ENCODE peak calls at places on chromosome 13, in ten cellular contexts. One of them, this sample, is unnamed.

GRCh38 chr13:23025848-23026608 is 154.8 kb upstream of the SGCG start:
- DNase-seq in WERI-Rb-1: no peak
- DNase-seq in psoas muscle: no peak
- DNase-seq in tibial nerve: no peak
- DNase-seq in upper lobe of left lung: no peak
- DNase-seq in stomach: no peak
- DNase-seq in osteoblast: no peak
- DNase-seq in transverse colon: no peak
- DNase-seq in pancreas: no peak
- DNase-seq in cardiac muscle cell: no peak
- DNase-seq in this sample: no peak

GRCh38 chr13:66765559-66765958 is 464.6 kb downstream of the PCDH9 start:
- DNase-seq in WERI-Rb-1: no peak
- DNase-seq in psoas muscle: no peak
- DNase-seq in tibial nerve: no peak
- DNase-seq in upper lobe of left lung: no peak
- DNase-seq in stomach: no peak
- DNase-seq in osteoblast: no peak
- DNase-seq in transverse colon: no peak
- DNase-seq in pancreas: no peak
- DNase-seq in cardiac muscle cell: no peak
- DNase-seq in this sample: no peak

GRCh38 chr13:83215627-83216026 is 666.6 kb downstream of the SLITRK1 start:
- DNase-seq in WERI-Rb-1: no peak
- DNase-seq in psoas muscle: no peak
- DNase-seq in tibial nerve: no peak
- DNase-seq in upper lobe of left lung: no peak
- DNase-seq in stomach: no peak
- DNase-seq in osteoblast: no peak
- DNase-seq in transverse colon: no peak
- DNase-seq in pancreas: no peak
- DNase-seq in cardiac muscle cell: no peak
- DNase-seq in this sample: no peak

GRCh38 chr13:63942372-63942771 is 2526.7 kb upstream of the PCDH20 start:
- DNase-seq in WERI-Rb-1: no peak
- DNase-seq in psoas muscle: no peak
- DNase-seq in tibial nerve: no peak
- DNase-seq in upper lobe of left lung: no peak
- DNase-seq in stomach: no peak
- DNase-seq in osteoblast: no peak
- DNase-seq in transverse colon: no peak
- DNase-seq in pancreas: no peak
- DNase-seq in cardiac muscle cell: no peak
- DNase-seq in this sample: no peak

GRCh38 chr13:97329331-97329730 is 104.6 kb upstream of the RAP2A start:
- DNase-seq in WERI-Rb-1: no peak
- DNase-seq in psoas muscle: no peak
- DNase-seq in tibial nerve: no peak
- DNase-seq in upper lobe of left lung: no peak
- DNase-seq in stomach: no peak
- DNase-seq in osteoblast: no peak
- DNase-seq in transverse colon: no peak
- DNase-seq in pancreas: no peak
- DNase-seq in cardiac muscle cell: no peak
- DNase-seq in this sample: no peak

GRCh38 chr13:36882829-36883390 is 37.1 kb downstream of the SMAD9 start:
- DNase-seq in WERI-Rb-1: no peak
- DNase-seq in psoas muscle: no peak
- DNase-seq in tibial nerve: no peak
- DNase-seq in upper lobe of left lung: no peak
- DNase-seq in stomach: no peak
- DNase-seq in osteoblast: no peak
- DNase-seq in transverse colon: no peak
- DNase-seq in pancreas: no peak
- DNase-seq in cardiac muscle cell: no peak
- DNase-seq in this sample: no peak

GRCh38 chr13:57933606-57934005 is 302.1 kb downstream of the PCDH17 start:
- DNase-seq in WERI-Rb-1: no peak
- DNase-seq in psoas muscle: no peak
- DNase-seq in tibial nerve: no peak
- DNase-seq in upper lobe of left lung: no peak
- DNase-seq in stomach: no peak
- DNase-seq in osteoblast: no peak
- DNase-seq in transverse colon: no peak
- DNase-seq in pancreas: no peak
- DNase-seq in cardiac muscle cell: no peak
- DNase-seq in this sample: no peak

GRCh38 chr13:35711909-35712308 is 235.4 kb upstream of the MAB21L1 start:
- DNase-seq in WERI-Rb-1: no peak
- DNase-seq in psoas muscle: no peak
- DNase-seq in tibial nerve: no peak
- DNase-seq in upper lobe of left lung: no peak
- DNase-seq in stomach: no peak
- DNase-seq in osteoblast: no peak
- DNase-seq in transverse colon: no peak
- DNase-seq in pancreas: no peak
- DNase-seq in cardiac muscle cell: no peak
- DNase-seq in this sample: no peak

GRCh38 chr13:19601749-19602725 is 31.4 kb upstream of the MPHOSPH8 start:
- DNase-seq in WERI-Rb-1: peak; percentile 78
- DNase-seq in psoas muscle: no peak
- DNase-seq in tibial nerve: no peak
- DNase-seq in upper lobe of left lung: peak; percentile 90
- DNase-seq in stomach: peak; percentile 37
- DNase-seq in osteoblast: peak; percentile 94
- DNase-seq in transverse colon: peak; percentile 34
- DNase-seq in pancreas: peak; percentile 79
- DNase-seq in cardiac muscle cell: peak; percentile 55
- DNase-seq in this sample: peak; percentile 82

GRCh38 chr13:42875448-42876269 is 94.3 kb downstream of the FAM216B start:
- DNase-seq in WERI-Rb-1: no peak
- DNase-seq in psoas muscle: no peak
- DNase-seq in tibial nerve: no peak
- DNase-seq in upper lobe of left lung: no peak
- DNase-seq in stomach: no peak
- DNase-seq in osteoblast: no peak
- DNase-seq in transverse colon: no peak
- DNase-seq in pancreas: no peak
- DNase-seq in cardiac muscle cell: peak; percentile 20
- DNase-seq in this sample: peak; percentile 56

GRCh38 chr13:110197041-110197440 is 109.9 kb downstream of the COL4A1 start:
- DNase-seq in WERI-Rb-1: no peak
- DNase-seq in psoas muscle: no peak
- DNase-seq in tibial nerve: no peak
- DNase-seq in upper lobe of left lung: no peak
- DNase-seq in stomach: no peak
- DNase-seq in osteoblast: no peak
- DNase-seq in transverse colon: no peak
- DNase-seq in pancreas: no peak
- DNase-seq in cardiac muscle cell: no peak
- DNase-seq in this sample: no peak

GRCh38 chr13:52001120-52001731 is 10.0 kb downstream of the ATP7B start:
- DNase-seq in WERI-Rb-1: no peak
- DNase-seq in psoas muscle: no peak
- DNase-seq in tibial nerve: no peak
- DNase-seq in upper lobe of left lung: no peak
- DNase-seq in stomach: no peak
- DNase-seq in osteoblast: no peak
- DNase-seq in transverse colon: no peak
- DNase-seq in pancreas: no peak
- DNase-seq in cardiac muscle cell: peak; percentile 56
- DNase-seq in this sample: no peak

GRCh38 chr13:25371158-25371557 is 616 bp upstream of the ATP8A2 start:
- DNase-seq in WERI-Rb-1: no peak
- DNase-seq in psoas muscle: no peak
- DNase-seq in tibial nerve: no peak
- DNase-seq in upper lobe of left lung: no peak
- DNase-seq in stomach: no peak
- DNase-seq in osteoblast: no peak
- DNase-seq in transverse colon: no peak
- DNase-seq in pancreas: no peak
- DNase-seq in cardiac muscle cell: no peak
- DNase-seq in this sample: no peak

GRCh38 chr13:75365724-75366173 is 116.2 kb downstream of the TBC1D4 start:
- DNase-seq in WERI-Rb-1: no peak
- DNase-seq in psoas muscle: no peak
- DNase-seq in tibial nerve: no peak
- DNase-seq in upper lobe of left lung: no peak
- DNase-seq in stomach: no peak
- DNase-seq in osteoblast: peak; percentile 85
- DNase-seq in transverse colon: no peak
- DNase-seq in pancreas: no peak
- DNase-seq in cardiac muscle cell: no peak
- DNase-seq in this sample: no peak

GRCh38 chr13:41007359-41008118 is 11.6 kb downstream of the ELF1 start:
- DNase-seq in WERI-Rb-1: no peak
- DNase-seq in psoas muscle: no peak
- DNase-seq in tibial nerve: no peak
- DNase-seq in upper lobe of left lung: no peak
- DNase-seq in stomach: no peak
- DNase-seq in osteoblast: no peak
- DNase-seq in transverse colon: no peak
- DNase-seq in pancreas: no peak
- DNase-seq in cardiac muscle cell: no peak
- DNase-seq in this sample: no peak

GRCh38 chr13:24623141-24623665 is 57.0 kb upstream of the ATP12A start:
- DNase-seq in WERI-Rb-1: no peak
- DNase-seq in psoas muscle: no peak
- DNase-seq in tibial nerve: no peak
- DNase-seq in upper lobe of left lung: peak; percentile 73
- DNase-seq in stomach: no peak
- DNase-seq in osteoblast: no peak
- DNase-seq in transverse colon: no peak
- DNase-seq in pancreas: no peak
- DNase-seq in cardiac muscle cell: no peak
- DNase-seq in this sample: no peak

DNA sequence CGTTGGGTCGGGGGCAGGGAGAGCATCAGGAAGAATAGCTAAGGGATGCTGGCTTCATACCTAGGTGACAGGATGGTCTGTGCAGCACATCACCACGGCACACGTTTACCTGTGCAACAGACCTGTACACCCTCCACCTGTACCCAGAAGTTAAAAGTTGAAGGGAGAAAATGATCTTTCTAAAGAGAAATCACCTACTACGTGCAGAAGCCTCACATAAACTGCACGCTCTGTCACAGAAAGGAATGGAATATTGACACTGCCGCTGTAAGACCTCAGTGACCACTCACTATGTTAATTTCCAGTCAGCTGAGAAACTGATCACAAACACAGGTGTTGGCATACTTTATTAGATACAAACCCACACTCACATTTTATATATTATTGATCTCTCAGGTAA is 26.8 kb downstream of the LAMP1 start:
- DNase-seq in WERI-Rb-1: no peak
- DNase-seq in psoas muscle: peak; percentile 20
- DNase-seq in tibial nerve: no peak
- DNase-seq in upper lobe of left lung: no peak
- DNase-seq in stomach: no peak
- DNase-seq in osteoblast: peak; percentile 42
- DNase-seq in transverse colon: no peak
- DNase-seq in pancreas: no peak
- DNase-seq in cardiac muscle cell: no peak
- DNase-seq in this sample: no peak
- H3K36me3 ChIP-seq in WERI-Rb-1: peaks cover 75% of the 10 kb centered on the region
- H3K36me3 ChIP-seq in psoas muscle: peaks cover 63% of the 10 kb centered on the region
- H3K36me3 ChIP-seq in tibial nerve: no peaks in the 10 kb centered on the region
- H3K36me3 ChIP-seq in upper lobe of left lung: peaks cover 33% of the 10 kb centered on the region
- H3K36me3 ChIP-seq in stomach: peaks cover 56% of the 10 kb centered on the region
- H3K36me3 ChIP-seq in osteoblast: peaks cover 41% of the 10 kb centered on the region
- H3K36me3 ChIP-seq in transverse colon: peaks cover 42% of the 10 kb centered on the region
- H3K36me3 ChIP-seq in pancreas: peaks cover 42% of the 10 kb centered on the region
- H3K36me3 ChIP-seq in cardiac muscle cell: peaks cover 32% of the 10 kb centered on the region
- H3K36me3 ChIP-seq in this sample: peaks cover 38% of the 10 kb centered on the region

DNA sequence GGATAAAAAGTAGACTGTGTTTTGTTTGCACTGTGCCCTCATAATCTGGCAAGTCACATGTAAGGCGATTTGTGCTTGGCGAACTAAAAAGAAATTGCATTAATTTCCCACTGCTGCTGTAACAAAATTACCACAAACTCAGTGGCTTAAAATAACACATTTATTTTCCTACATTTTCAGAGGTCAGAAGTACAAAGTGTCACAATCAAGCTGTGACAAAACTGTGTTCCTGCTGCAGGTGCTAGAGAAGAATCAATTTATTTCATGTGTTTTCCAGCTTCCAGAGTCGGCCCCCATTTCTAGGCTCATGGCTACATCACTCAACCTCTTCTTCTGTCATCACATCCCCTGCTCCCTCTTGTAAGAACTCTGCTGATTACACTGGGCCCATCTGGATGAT is 158.6 kb upstream of the UFM1 start:
- DNase-seq in WERI-Rb-1: peak; percentile 26
- DNase-seq in psoas muscle: no peak
- DNase-seq in tibial nerve: no peak
- DNase-seq in upper lobe of left lung: no peak
- DNase-seq in stomach: no peak
- DNase-seq in osteoblast: no peak
- DNase-seq in transverse colon: no peak
- DNase-seq in pancreas: no peak
- DNase-seq in cardiac muscle cell: no peak
- DNase-seq in this sample: no peak
- H3K9me3 ChIP-seq in WERI-Rb-1: no peaks in the 10 kb centered on the region
- H3K9me3 ChIP-seq in psoas muscle: no peaks in the 10 kb centered on the region
- H3K9me3 ChIP-seq in tibial nerve: no peaks in the 10 kb centered on the region
- H3K9me3 ChIP-seq in upper lobe of left lung: no peaks in the 10 kb centered on the region
- H3K9me3 ChIP-seq in stomach: no peaks in the 10 kb centered on the region
- H3K9me3 ChIP-seq in osteoblast: no peaks in the 10 kb centered on the region
- H3K9me3 ChIP-seq in transverse colon: no peaks in the 10 kb centered on the region
- H3K9me3 ChIP-seq in pancreas: no peaks in the 10 kb centered on the region
- H3K9me3 ChIP-seq in cardiac muscle cell: no peaks in the 10 kb centered on the region
- H3K9me3 ChIP-seq in this sample: no peaks in the 10 kb centered on the region

GRCh38 chr13:111505175-111505777 is 184.8 kb downstream of the TEX29 start:
- DNase-seq in WERI-Rb-1: peak; percentile 41
- DNase-seq in psoas muscle: no peak
- DNase-seq in tibial nerve: no peak
- DNase-seq in upper lobe of left lung: no peak
- DNase-seq in stomach: peak; percentile 25
- DNase-seq in osteoblast: peak; percentile 67
- DNase-seq in transverse colon: no peak
- DNase-seq in pancreas: no peak
- DNase-seq in cardiac muscle cell: peak; percentile 67
- DNase-seq in this sample: no peak
- TF ChIP-seq CTCF in WERI-Rb-1: peak; percentile 85
- TF ChIP-seq CTCF in psoas muscle: peak; percentile 11
- TF ChIP-seq CTCF in tibial nerve: no peak
- TF ChIP-seq CTCF in upper lobe of left lung: no peak
- TF ChIP-seq CTCF in stomach: no peak
- TF ChIP-seq CTCF in osteoblast: no peak
- TF ChIP-seq CTCF in transverse colon: no peak
- TF ChIP-seq CTCF in pancreas: no peak
- TF ChIP-seq CTCF in cardiac muscle cell: no peak
- TF ChIP-seq CTCF in this sample: peak; percentile 50

DNA sequence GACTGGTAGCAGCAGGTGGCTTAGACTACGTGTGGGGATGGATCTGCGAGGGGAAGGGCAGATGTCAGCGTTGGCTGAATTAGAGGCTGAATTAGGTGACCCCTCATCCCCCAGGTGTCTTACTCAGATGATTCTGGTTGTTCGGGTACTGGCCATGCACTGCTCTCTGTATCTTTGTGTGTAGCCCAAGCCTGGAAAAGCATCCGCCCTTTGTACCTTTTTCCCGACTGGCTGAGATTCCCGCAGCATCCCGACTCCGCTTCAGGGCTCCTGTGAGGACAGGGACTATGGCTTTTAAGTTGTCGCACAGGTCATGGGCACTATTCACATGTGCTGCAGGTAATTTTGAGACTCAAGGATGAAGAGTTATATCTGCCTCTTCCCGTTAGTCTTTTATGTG is 7.2 kb downstream of the TFDP1 start:
- DNase-seq in WERI-Rb-1: peak; percentile 10
- DNase-seq in psoas muscle: peak; percentile 12
- DNase-seq in tibial nerve: no peak
- DNase-seq in upper lobe of left lung: no peak
- DNase-seq in stomach: peak; percentile 18
- DNase-seq in osteoblast: peak; percentile 35
- DNase-seq in transverse colon: peak; percentile 1
- DNase-seq in pancreas: no peak
- DNase-seq in cardiac muscle cell: no peak
- DNase-seq in this sample: no peak
- H3K36me3 ChIP-seq in WERI-Rb-1: peaks cover 78% of the 10 kb centered on the region
- H3K36me3 ChIP-seq in psoas muscle: peaks cover 1% of the 10 kb centered on the region
- H3K36me3 ChIP-seq in tibial nerve: no peaks in the 10 kb centered on the region
- H3K36me3 ChIP-seq in upper lobe of left lung: no peaks in the 10 kb centered on the region
- H3K36me3 ChIP-seq in stomach: peaks cover 5% of the 10 kb centered on the region
- H3K36me3 ChIP-seq in osteoblast: peaks cover 27% of the 10 kb centered on the region
- H3K36me3 ChIP-seq in transverse colon: no peaks in the 10 kb centered on the region
- H3K36me3 ChIP-seq in pancreas: no peaks in the 10 kb centered on the region
- H3K36me3 ChIP-seq in cardiac muscle cell: no peaks in the 10 kb centered on the region
- H3K36me3 ChIP-seq in this sample: peaks cover 62% of the 10 kb centered on the region